ENCODE peak calls at places on chromosomes 4 and X, in five cellular contexts. One of them, this sample, is unnamed.

GRCh38 chrX:16946971-16947562 is 609 bp downstream of the REPS2 start:
- DNase-seq in right cardiac atrium: peak; percentile 22
- DNase-seq in ascending aorta: no peak
- DNase-seq in tibial nerve: no peak
- DNase-seq in neuronal stem cell: no peak
- DNase-seq in this sample: peak; percentile 17

GRCh38 chr4:56828784-56829535 is 7.5 kb upstream of the SPINK2 start:
- DNase-seq in tibial nerve: no peak
- DNase-seq in right cardiac atrium: no peak
- DNase-seq in neuronal stem cell: no peak
- DNase-seq in ascending aorta: no peak
- DNase-seq in this sample: no peak

GRCh38 chr4:114694770-114695169 is 96.2 kb downstream of the UGT8 start:
- DNase-seq in right cardiac atrium: no peak
- DNase-seq in neuronal stem cell: peak; percentile 26
- DNase-seq in tibial nerve: no peak
- DNase-seq in ascending aorta: no peak
- DNase-seq in this sample: no peak

GRCh38 chr4:40333921-40334352 is 1.2 kb upstream of the CHRNA9 start:
- DNase-seq in tibial nerve: no peak
- DNase-seq in neuronal stem cell: no peak
- DNase-seq in ascending aorta: no peak
- DNase-seq in right cardiac atrium: no peak
- DNase-seq in this sample: no peak

GRCh38 chr4:138851626-138852443 is 163.7 kb upstream of the NOCT start:
- DNase-seq in neuronal stem cell: no peak
- DNase-seq in ascending aorta: no peak
- DNase-seq in tibial nerve: no peak
- DNase-seq in right cardiac atrium: no peak
- DNase-seq in this sample: no peak

GRCh38 chr4:164212714-164213113 is 541.2 kb upstream of the SMIM31 start:
- DNase-seq in neuronal stem cell: no peak
- DNase-seq in tibial nerve: no peak
- DNase-seq in right cardiac atrium: no peak
- DNase-seq in ascending aorta: no peak
- DNase-seq in this sample: no peak

GRCh38 chr4:26252349-26252748 is 68.5 kb upstream of the RBPJ start:
- DNase-seq in neuronal stem cell: no peak
- DNase-seq in tibial nerve: no peak
- DNase-seq in right cardiac atrium: no peak
- DNase-seq in ascending aorta: no peak
- DNase-seq in this sample: no peak

GRCh38 chr4:60201052-60201673 is 999.0 kb upstream of the ADGRL3 start:
- DNase-seq in tibial nerve: peak; percentile 31
- DNase-seq in neuronal stem cell: peak; percentile 54
- DNase-seq in right cardiac atrium: peak; percentile 28
- DNase-seq in ascending aorta: no peak
- DNase-seq in this sample: no peak

GRCh38 chrX:120604359-120604782 is 470 bp downstream of the MCTS1 start:
- DNase-seq in neuronal stem cell: no peak
- DNase-seq in right cardiac atrium: peak; percentile 14
- DNase-seq in tibial nerve: no peak
- DNase-seq in ascending aorta: no peak
- DNase-seq in this sample: no peak

GRCh38 chr4:177455591-177455990 is 13.4 kb upstream of the AGA start:
- DNase-seq in ascending aorta: no peak
- DNase-seq in right cardiac atrium: no peak
- DNase-seq in tibial nerve: no peak
- DNase-seq in neuronal stem cell: no peak
- DNase-seq in this sample: no peak

GRCh38 chr4:152448806-152449205 is 87.1 kb downstream of the FBXW7 start:
- DNase-seq in right cardiac atrium: no peak
- DNase-seq in tibial nerve: no peak
- DNase-seq in neuronal stem cell: no peak
- DNase-seq in ascending aorta: no peak
- DNase-seq in this sample: no peak

GRCh38 chr4:188647820-188648380 is 508.7 kb downstream of the TRIML1 start:
- DNase-seq in right cardiac atrium: no peak
- DNase-seq in ascending aorta: no peak
- DNase-seq in neuronal stem cell: no peak
- DNase-seq in tibial nerve: no peak
- DNase-seq in this sample: no peak

GRCh38 chr4:142559986-142560385 is 286.1 kb downstream of the INPP4B start:
- DNase-seq in neuronal stem cell: no peak
- DNase-seq in ascending aorta: no peak
- DNase-seq in right cardiac atrium: no peak
- DNase-seq in tibial nerve: no peak
- DNase-seq in this sample: no peak

GRCh38 chrX:46294234-46294633 is 251.0 kb downstream of the ZNF674 start:
- DNase-seq in neuronal stem cell: no peak
- DNase-seq in tibial nerve: no peak
- DNase-seq in right cardiac atrium: no peak
- DNase-seq in ascending aorta: no peak
- DNase-seq in this sample: no peak

GRCh38 chrX:100447563-100448397 is 37.7 kb upstream of the PCDH19 start:
- DNase-seq in neuronal stem cell: peak; percentile 18
- DNase-seq in right cardiac atrium: peak; percentile 44
- DNase-seq in ascending aorta: no peak
- DNase-seq in tibial nerve: peak; percentile 25
- DNase-seq in this sample: peak; percentile 16

GRCh38 chr4:76716020-76716419 is 181.9 kb downstream of the SOWAHB start:
- DNase-seq in right cardiac atrium: no peak
- DNase-seq in tibial nerve: no peak
- DNase-seq in neuronal stem cell: no peak
- DNase-seq in ascending aorta: no peak
- DNase-seq in this sample: no peak

GRCh38 chr4:46211406-46211805 is 87.6 kb upstream of the GABRG1 start:
- DNase-seq in right cardiac atrium: no peak
- DNase-seq in neuronal stem cell: no peak
- DNase-seq in ascending aorta: no peak
- DNase-seq in tibial nerve: no peak
- DNase-seq in this sample: no peak

GRCh38 chr4:115274545-115274944 is 161.1 kb upstream of the NDST4 start:
- DNase-seq in right cardiac atrium: no peak
- DNase-seq in neuronal stem cell: no peak
- DNase-seq in ascending aorta: no peak
- DNase-seq in tibial nerve: no peak
- DNase-seq in this sample: no peak

GRCh38 chr4:170047774-170048354 is 21.7 kb upstream of the MFAP3L start:
- DNase-seq in ascending aorta: no peak
- DNase-seq in tibial nerve: peak; percentile 65
- DNase-seq in neuronal stem cell: peak; percentile 59
- DNase-seq in right cardiac atrium: peak; percentile 43
- DNase-seq in this sample: no peak

GRCh38 chr4:160299608-160300007 is 1196.7 kb downstream of the RAPGEF2 start:
- DNase-seq in ascending aorta: no peak
- DNase-seq in right cardiac atrium: no peak
- DNase-seq in tibial nerve: no peak
- DNase-seq in neuronal stem cell: no peak
- DNase-seq in this sample: no peak

GRCh38 chr4:10697071-10697470 is 12.5 kb upstream of the CLNK start:
- DNase-seq in ascending aorta: no peak
- DNase-seq in tibial nerve: no peak
- DNase-seq in right cardiac atrium: no peak
- DNase-seq in neuronal stem cell: no peak
- DNase-seq in this sample: no peak

GRCh38 chrX:153731117-153731844 is 6.6 kb downstream of the ABCD1 start:
- DNase-seq in neuronal stem cell: no peak
- DNase-seq in ascending aorta: no peak
- DNase-seq in tibial nerve: peak; percentile 5
- DNase-seq in right cardiac atrium: no peak
- DNase-seq in this sample: no peak

GRCh38 chrX:776529-777230 is 146.1 kb downstream of the SHOX start:
- DNase-seq in right cardiac atrium: no peak
- DNase-seq in tibial nerve: no peak
- DNase-seq in neuronal stem cell: no peak
- DNase-seq in ascending aorta: no peak
- DNase-seq in this sample: no peak

GRCh38 chrX:8721536-8721935 is 10.4 kb downstream of the ANOS1 start:
- DNase-seq in right cardiac atrium: no peak
- DNase-seq in neuronal stem cell: no peak
- DNase-seq in ascending aorta: no peak
- DNase-seq in tibial nerve: no peak
- DNase-seq in this sample: no peak

GRCh38 chr4:113444386-113444785 is 317.2 kb downstream of the CAMK2D start:
- DNase-seq in right cardiac atrium: no peak
- DNase-seq in ascending aorta: no peak
- DNase-seq in neuronal stem cell: no peak
- DNase-seq in tibial nerve: no peak
- DNase-seq in this sample: no peak

GRCh38 chrX:55717521-55718497 is at the start of gene RRAGB:
- DNase-seq in tibial nerve: peak; percentile 92
- DNase-seq in neuronal stem cell: peak; percentile 72
- DNase-seq in ascending aorta: peak; percentile 93
- DNase-seq in right cardiac atrium: peak; percentile 93
- DNase-seq in this sample: peak; percentile 92

GRCh38 chrX:125532411-125533089 is 212.9 kb downstream of the TEX13C start:
- DNase-seq in tibial nerve: no peak
- DNase-seq in neuronal stem cell: no peak
- DNase-seq in right cardiac atrium: no peak
- DNase-seq in ascending aorta: no peak
- DNase-seq in this sample: no peak

GRCh38 chr4:105838082-105838481 is 57.2 kb upstream of the NPNT start:
- DNase-seq in tibial nerve: no peak
- DNase-seq in ascending aorta: no peak
- DNase-seq in right cardiac atrium: no peak
- DNase-seq in neuronal stem cell: no peak
- DNase-seq in this sample: no peak

DNA sequence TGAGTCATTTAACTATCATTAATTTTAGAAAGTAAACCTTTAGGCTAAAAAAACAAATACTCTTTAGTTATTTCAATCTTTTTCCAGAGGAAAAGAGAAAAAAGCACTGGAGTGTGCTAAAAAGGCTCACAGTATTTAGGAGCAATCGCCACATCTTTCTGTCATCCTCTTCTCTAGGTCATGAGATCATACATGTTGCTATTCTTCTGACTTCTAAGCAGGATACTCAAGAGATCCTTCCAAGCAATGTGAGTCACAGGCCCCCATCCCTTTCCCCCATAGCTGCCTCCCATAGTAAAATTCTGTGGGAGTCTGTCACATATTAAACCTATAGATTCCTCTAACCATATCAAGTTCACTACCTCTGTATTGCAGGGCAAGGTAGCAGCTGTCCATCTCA is 7.7 kb downstream of the EDNRA start:
- DNase-seq in neuronal stem cell: no peak
- DNase-seq in tibial nerve: no peak
- DNase-seq in ascending aorta: no peak
- DNase-seq in right cardiac atrium: no peak
- DNase-seq in this sample: no peak
- H3K4me1 ChIP-seq in neuronal stem cell: no peaks in the 10 kb centered on the region
- H3K4me1 ChIP-seq in tibial nerve: no peaks in the 10 kb centered on the region
- H3K4me1 ChIP-seq in ascending aorta: peaks cover 31% of the 10 kb centered on the region
- H3K4me1 ChIP-seq in right cardiac atrium: peaks cover 2% of the 10 kb centered on the region
- H3K4me1 ChIP-seq in this sample: peaks cover 58% of the 10 kb centered on the region

GRCh38 chr4:1204828-1205591 is 32.6 kb upstream of the SPON2 start:
- DNase-seq in right cardiac atrium: peak; percentile 53
- DNase-seq in tibial nerve: no peak
- DNase-seq in ascending aorta: no peak
- DNase-seq in neuronal stem cell: no peak
- DNase-seq in this sample: no peak
- H3K4me1 ChIP-seq in right cardiac atrium: peaks cover 14% of the 10 kb centered on the region
- H3K4me1 ChIP-seq in tibial nerve: peaks cover 1% of the 10 kb centered on the region
- H3K4me1 ChIP-seq in ascending aorta: peaks cover 26% of the 10 kb centered on the region
- H3K4me1 ChIP-seq in neuronal stem cell: peaks cover 11% of the 10 kb centered on the region
- H3K4me1 ChIP-seq in this sample: peaks cover 53% of the 10 kb centered on the region

DNA sequence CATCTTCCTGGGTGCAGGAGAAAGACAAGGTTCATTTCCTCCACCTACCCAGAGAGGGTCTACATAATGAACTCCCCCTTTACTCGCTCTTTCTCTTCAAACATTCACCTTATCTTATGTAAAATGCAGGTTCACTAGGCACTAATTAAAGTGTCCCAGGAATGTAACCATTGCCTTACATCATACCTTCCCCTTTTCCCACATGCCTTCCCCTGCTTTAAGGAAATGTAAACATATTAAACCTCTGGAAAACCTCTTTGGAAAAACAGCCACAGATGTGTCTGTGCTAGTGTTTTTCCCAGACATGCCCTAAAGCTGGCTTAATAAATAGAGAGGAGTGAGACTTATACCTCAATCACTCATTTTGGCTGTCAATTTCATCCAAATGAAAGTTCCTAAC is 15.8 kb downstream of the TBC1D9 start:
- DNase-seq in ascending aorta: no peak
- DNase-seq in right cardiac atrium: no peak
- DNase-seq in neuronal stem cell: no peak
- DNase-seq in tibial nerve: no peak
- DNase-seq in this sample: no peak
- H3K4me1 ChIP-seq in ascending aorta: no peaks in the 10 kb centered on the region
- H3K4me1 ChIP-seq in right cardiac atrium: peaks cover 16% of the 10 kb centered on the region
- H3K4me1 ChIP-seq in neuronal stem cell: peaks cover 7% of the 10 kb centered on the region
- H3K4me1 ChIP-seq in tibial nerve: no peaks in the 10 kb centered on the region
- H3K4me1 ChIP-seq in this sample: peaks cover 81% of the 10 kb centered on the region

GRCh38 chr4:1789552-1789951 is 3.5 kb upstream of the FGFR3 start:
- DNase-seq in ascending aorta: no peak
- DNase-seq in tibial nerve: no peak
- DNase-seq in right cardiac atrium: no peak
- DNase-seq in neuronal stem cell: no peak
- DNase-seq in this sample: no peak
- H3K4me1 ChIP-seq in ascending aorta: peaks cover 5% of the 10 kb centered on the region
- H3K4me1 ChIP-seq in tibial nerve: no peaks in the 10 kb centered on the region
- H3K4me1 ChIP-seq in right cardiac atrium: peaks cover 2% of the 10 kb centered on the region
- H3K4me1 ChIP-seq in neuronal stem cell: peaks cover 31% of the 10 kb centered on the region
- H3K4me1 ChIP-seq in this sample: peaks cover 27% of the 10 kb centered on the region